ENCODE peak calls at places on chromosomes 1 and 21, in seven cellular contexts. One of them, this sample, is unnamed.

GRCh38 chr1:112075566-112075965 is 86.1 kb upstream of the KCND3 start:
- DNase-seq in body of pancreas: no peak
- DNase-seq in globus pallidus: no peak
- DNase-seq in gastrocnemius medialis: no peak
- DNase-seq in HCT116: no peak
- DNase-seq in KG1: no peak
- DNase-seq in activated CD4-positive, alpha-beta T cell treated with anti-CD3 and anti-CD28 coated beads for 24 hours: no peak
- DNase-seq in this sample: no peak

GRCh38 chr1:100229681-100230443 is 19.8 kb downstream of the DBT start:
- DNase-seq in HCT116: no peak
- DNase-seq in KG1: no peak
- DNase-seq in globus pallidus: no peak
- DNase-seq in body of pancreas: no peak
- DNase-seq in gastrocnemius medialis: no peak
- DNase-seq in activated CD4-positive, alpha-beta T cell treated with anti-CD3 and anti-CD28 coated beads for 24 hours: no peak
- DNase-seq in this sample: no peak

GRCh38 chr1:168613689-168614655 is 37.6 kb downstream of the XCL1 start:
- DNase-seq in activated CD4-positive, alpha-beta T cell treated with anti-CD3 and anti-CD28 coated beads for 24 hours: no peak
- DNase-seq in globus pallidus: peak; percentile 43
- DNase-seq in gastrocnemius medialis: peak; percentile 77
- DNase-seq in HCT116: no peak
- DNase-seq in body of pancreas: no peak
- DNase-seq in KG1: no peak
- DNase-seq in this sample: no peak

GRCh38 chr21:36791695-36792451 is 93.0 kb downstream of the SIM2 start:
- DNase-seq in KG1: no peak
- DNase-seq in body of pancreas: no peak
- DNase-seq in activated CD4-positive, alpha-beta T cell treated with anti-CD3 and anti-CD28 coated beads for 24 hours: no peak
- DNase-seq in gastrocnemius medialis: no peak
- DNase-seq in globus pallidus: peak; percentile 53
- DNase-seq in HCT116: no peak
- DNase-seq in this sample: no peak

GRCh38 chr1:114218397-114219237 is 64.9 kb upstream of the SYT6 start:
- DNase-seq in gastrocnemius medialis: no peak
- DNase-seq in KG1: no peak
- DNase-seq in globus pallidus: no peak
- DNase-seq in body of pancreas: no peak
- DNase-seq in HCT116: no peak
- DNase-seq in activated CD4-positive, alpha-beta T cell treated with anti-CD3 and anti-CD28 coated beads for 24 hours: no peak
- DNase-seq in this sample: no peak

GRCh38 chr1:182183606-182184005 is 122.1 kb upstream of the ZNF648 start:
- DNase-seq in body of pancreas: no peak
- DNase-seq in gastrocnemius medialis: no peak
- DNase-seq in activated CD4-positive, alpha-beta T cell treated with anti-CD3 and anti-CD28 coated beads for 24 hours: no peak
- DNase-seq in HCT116: no peak
- DNase-seq in globus pallidus: no peak
- DNase-seq in KG1: no peak
- DNase-seq in this sample: peak; percentile 64

GRCh38 chr1:119506941-119507340 is at the start of gene HSD3B1:
- DNase-seq in body of pancreas: no peak
- DNase-seq in HCT116: no peak
- DNase-seq in globus pallidus: no peak
- DNase-seq in activated CD4-positive, alpha-beta T cell treated with anti-CD3 and anti-CD28 coated beads for 24 hours: no peak
- DNase-seq in KG1: no peak
- DNase-seq in gastrocnemius medialis: no peak
- DNase-seq in this sample: peak; percentile 58

GRCh38 chr1:51433269-51433971 is 85.6 kb downstream of the EPS15 start:
- DNase-seq in activated CD4-positive, alpha-beta T cell treated with anti-CD3 and anti-CD28 coated beads for 24 hours: no peak
- DNase-seq in HCT116: no peak
- DNase-seq in gastrocnemius medialis: no peak
- DNase-seq in body of pancreas: no peak
- DNase-seq in KG1: no peak
- DNase-seq in globus pallidus: no peak
- DNase-seq in this sample: peak; percentile 50

GRCh38 chr1:200670215-200671118 is 760 bp upstream of the DDX59 start:
- DNase-seq in HCT116: peak; percentile 69
- DNase-seq in activated CD4-positive, alpha-beta T cell treated with anti-CD3 and anti-CD28 coated beads for 24 hours: peak; percentile 3
- DNase-seq in KG1: peak; percentile 58
- DNase-seq in globus pallidus: peak; percentile 79
- DNase-seq in gastrocnemius medialis: peak; percentile 25
- DNase-seq in body of pancreas: peak; percentile 45
- DNase-seq in this sample: peak; percentile 52

GRCh38 chr1:70727891-70728443 is 316.9 kb downstream of the CTH start:
- DNase-seq in gastrocnemius medialis: no peak
- DNase-seq in activated CD4-positive, alpha-beta T cell treated with anti-CD3 and anti-CD28 coated beads for 24 hours: no peak
- DNase-seq in KG1: no peak
- DNase-seq in globus pallidus: no peak
- DNase-seq in HCT116: no peak
- DNase-seq in body of pancreas: no peak
- DNase-seq in this sample: no peak

GRCh38 chr1:158118713-158119402 is 61.8 kb upstream of the CD1D start:
- DNase-seq in globus pallidus: no peak
- DNase-seq in HCT116: no peak
- DNase-seq in KG1: no peak
- DNase-seq in gastrocnemius medialis: no peak
- DNase-seq in activated CD4-positive, alpha-beta T cell treated with anti-CD3 and anti-CD28 coated beads for 24 hours: no peak
- DNase-seq in body of pancreas: no peak
- DNase-seq in this sample: no peak

GRCh38 chr1:235649722-235650163 is at the start of gene GNG4:
- DNase-seq in KG1: no peak
- DNase-seq in HCT116: no peak
- DNase-seq in body of pancreas: no peak
- DNase-seq in gastrocnemius medialis: no peak
- DNase-seq in globus pallidus: no peak
- DNase-seq in activated CD4-positive, alpha-beta T cell treated with anti-CD3 and anti-CD28 coated beads for 24 hours: no peak
- DNase-seq in this sample: no peak

This sample was measured in LNCaP clone FGC.